ENCODE peak calls at places on chromosome 1, in six cellular contexts. F is tibial artery, E is neural progenitor cell, S is colonic mucosa, H is fibroblast of mammary gland, Z is fibroblast of pulmonary artery. O is an unnamed sample.

GRCh38 chr1:181583598-181583997 is 100.3 kb downstream of the CACNA1E start:
- DNase-seq in Z (no peak), E (peak; percentile 23), S (peak; percentile 23), H (no peak), F (no peak), O (no peak)

GRCh38 chr1:26021647-26022403 is at the start of gene EXTL1:
- DNase-seq in S (no peak), H (no peak), Z (no peak), E (peak; percentile 91), F (no peak), O (peak; percentile 39)

GRCh38 chr1:209556159-209556690 is 27.3 kb upstream of the CAMK1G start:
- DNase-seq in E (peak; percentile 47), H (no peak), S (no peak), Z (no peak), F (no peak), O (no peak)

GRCh38 chr1:8649027-8649426 is 168.4 kb downstream of the RERE start:
- DNase-seq in E (no peak), Z (no peak), S (no peak), F (no peak), H (no peak), O (no peak)

GRCh38 chr1:38029081-38029681 is 16.6 kb downstream of the UTP11 start:
- DNase-seq in Z (peak; percentile 38), F (no peak), H (peak; percentile 44), S (no peak), E (peak; percentile 90), O (no peak)

GRCh38 chr1:7221823-7222462 is 436.7 kb downstream of the CAMTA1 start:
- DNase-seq in E (no peak), S (peak; percentile 7), F (no peak), H (peak; percentile 33), Z (no peak), O (peak; percentile 53)

GRCh38 chr1:216464489-216464888 is 41.2 kb upstream of the USH2A start:
- DNase-seq in Z (peak; percentile 78), S (no peak), F (no peak), E (no peak), H (peak; percentile 90), O (peak; percentile 95)

GRCh38 chr1:241499910-241500309 is 19.6 kb downstream of the FH start:
- DNase-seq in Z (peak; percentile 71), S (no peak), E (peak; percentile 50), H (peak; percentile 75), F (no peak), O (peak; percentile 44)

GRCh38 chr1:212908971-212909370 is 41.4 kb upstream of the VASH2 start:
- DNase-seq in S (no peak), Z (no peak), E (no peak), F (no peak), H (no peak), O (no peak)

GRCh38 chr1:224203243-224204016 is 20.4 kb downstream of the DEGS1 start:
- DNase-seq in E (peak; percentile 35), H (peak; percentile 81), F (peak; percentile 82), Z (peak; percentile 29), S (peak; percentile 26), O (peak; percentile 43)

GRCh38 chr1:245234217-245235120 is 79.7 kb downstream of the KIF26B start:
- DNase-seq in H (no peak), S (no peak), Z (no peak), E (peak; percentile 87), F (no peak), O (no peak)

GRCh38 chr1:39646232-39647081 is 7.0 kb upstream of the HEYL start:
- DNase-seq in Z (peak; percentile 73), S (peak; percentile 24), F (peak; percentile 85), E (peak; percentile 71), H (peak; percentile 91), O (peak; percentile 35)

GRCh38 chr1:165342588-165342987 is 13.9 kb downstream of the LMX1A start:
- DNase-seq in S (no peak), H (no peak), E (no peak), Z (no peak), F (no peak), O (no peak)

GRCh38 chr1:32775640-32776337 is 41.4 kb downstream of the YARS1 start:
- DNase-seq in H (peak; percentile 82), F (no peak), E (no peak), Z (no peak), S (no peak), O (peak; percentile 17)

GRCh38 chr1:31570228-31570627 is 6.1 kb upstream of the TINAGL1 start:
- DNase-seq in S (peak; percentile 16), Z (no peak), H (no peak), F (no peak), E (no peak), O (no peak)
- TF ChIP-seq CTCF in S (no peak), Z (no peak), H (no peak), F (no peak), E (no peak), O (no peak)

DNA sequence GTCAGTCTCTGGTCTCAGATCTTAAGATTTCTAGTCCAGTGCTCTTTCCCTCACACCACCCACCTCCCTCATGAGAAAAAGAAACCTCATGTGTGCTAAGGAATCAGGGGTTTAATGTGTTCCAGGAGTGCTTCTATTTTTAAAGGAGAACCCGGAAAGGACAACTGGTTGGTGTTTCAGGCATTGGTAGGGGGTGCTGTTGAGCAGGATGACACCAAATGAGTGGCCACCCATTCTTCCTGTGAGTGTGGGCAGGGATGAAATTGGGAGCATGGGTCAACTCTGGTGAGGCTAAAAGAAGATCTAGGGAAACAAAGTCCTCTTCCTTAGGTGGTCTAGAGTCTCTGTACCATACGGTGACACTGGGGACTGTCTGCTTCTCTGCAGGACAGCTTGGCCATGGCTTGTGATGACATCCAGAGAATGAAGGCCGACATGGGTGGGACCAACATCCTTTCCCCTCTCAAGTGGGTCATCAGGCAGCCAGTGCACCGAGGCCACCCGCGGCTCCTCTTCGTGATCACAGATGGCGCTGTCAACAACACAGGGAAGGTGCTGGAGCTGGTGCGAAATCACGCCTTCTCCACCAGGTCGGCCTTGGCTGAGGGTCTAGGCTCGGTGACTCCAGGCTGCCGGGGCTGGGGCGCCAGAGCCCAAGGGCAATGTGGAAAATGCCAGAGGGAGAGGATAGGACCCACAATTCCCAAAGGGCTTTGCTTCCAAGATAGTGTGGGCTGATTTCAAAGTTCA is 39.3 kb downstream of the VWA5B1 start:
- DNase-seq in S (no peak), Z (no peak), F (no peak), E (no peak), H (peak; percentile 15), O (no peak)
- TF ChIP-seq CTCF in S (no peak), Z (peak; percentile 18), F (no peak), E (peak; percentile 42), H (peak; percentile 39), O (peak; percentile 46)

DNA sequence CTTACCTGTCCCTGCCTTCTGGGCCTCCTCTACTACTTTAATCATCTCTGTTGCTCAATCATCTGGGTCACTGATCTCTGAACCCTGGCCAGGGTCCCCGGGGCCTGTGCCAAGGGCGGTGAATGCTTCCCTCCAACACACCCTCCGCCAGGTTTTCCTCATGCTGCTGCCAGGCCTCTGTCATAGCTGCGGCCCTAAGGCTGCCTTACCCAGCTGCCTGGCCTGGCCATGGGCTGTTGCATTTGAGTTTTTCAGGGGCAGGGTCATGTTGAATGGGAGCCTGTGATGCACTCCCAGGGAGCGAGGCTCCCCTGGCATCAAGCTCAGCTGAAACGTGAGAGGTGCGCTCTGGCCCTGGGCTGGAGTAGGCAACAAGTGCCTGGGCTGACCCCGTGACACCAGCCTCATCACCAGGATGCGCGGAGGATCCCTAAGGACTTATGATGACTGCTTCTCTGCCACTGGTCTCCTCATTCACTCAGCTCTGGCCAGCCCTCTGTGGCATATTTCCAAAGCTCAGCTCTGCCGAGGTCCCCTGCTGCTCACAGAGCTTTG is 7.6 kb downstream of the EDN2 start:
- DNase-seq in H (no peak), S (peak; percentile 91), Z (no peak), E (no peak), F (no peak), O (no peak)
- TF ChIP-seq CTCF in H (no peak), S (no peak), Z (no peak), E (no peak), F (no peak), O (no peak)

DNA sequence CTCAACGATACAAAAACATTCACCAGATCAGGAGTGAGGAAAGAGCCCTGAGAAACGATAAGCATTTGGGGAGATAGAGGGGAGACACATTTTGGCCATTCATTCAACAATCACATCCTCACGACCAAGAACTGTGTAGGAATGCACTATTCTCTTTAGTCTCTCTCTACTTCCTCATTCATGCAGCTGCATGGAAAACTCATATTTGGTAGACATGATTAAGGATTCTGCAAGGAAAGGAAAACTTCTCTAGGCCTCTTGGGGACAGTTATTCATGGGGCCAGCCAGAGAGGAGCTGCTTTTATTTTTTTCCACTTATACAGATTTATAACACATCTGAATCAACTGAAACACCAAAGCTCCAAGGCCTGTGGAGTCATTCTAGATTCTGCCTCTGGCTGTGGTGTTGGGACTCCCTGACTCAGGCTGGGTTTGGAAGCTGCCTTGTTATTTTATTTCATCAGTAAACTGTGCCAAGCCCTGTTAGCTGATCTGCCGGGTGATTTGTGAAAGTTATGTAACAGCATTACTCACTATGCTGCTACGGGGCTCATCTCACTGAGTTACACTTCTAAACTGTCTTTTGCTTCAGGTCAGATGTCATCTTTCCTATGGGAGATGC is 83.8 kb upstream of the EDEM3 start:
- DNase-seq in F (peak; percentile 88), S (peak; percentile 40), H (peak; percentile 99), E (no peak), Z (peak; percentile 86), O (peak; percentile 97)
- TF ChIP-seq CTCF in F (no peak), S (no peak), H (no peak), E (no peak), Z (no peak), O (no peak)

GRCh38 chr1:1680912-1681273 is 11.7 kb downstream of the SLC35E2B start:
- DNase-seq in F (peak; percentile 40), Z (no peak), E (no peak), H (peak; percentile 14), S (peak; percentile 52), O (no peak)

GRCh38 chr1:1680031-1680911 is 12.3 kb downstream of the SLC35E2B start:
- DNase-seq in S (no peak), E (no peak), Z (no peak), F (peak; percentile 34), H (no peak), O (no peak)

GRCh38 chr1:1677718-1678580 is 14.6 kb downstream of the SLC35E2B start:
- DNase-seq in H (no peak), E (no peak), S (peak; percentile 47), F (peak; percentile 60), Z (no peak), O (no peak)

GRCh38 chr1:1683104-1683905 is 9.3 kb downstream of the SLC35E2B start:
- DNase-seq in E (peak; percentile 16), Z (no peak), F (no peak), H (no peak), S (no peak), O (no peak)

DNA sequence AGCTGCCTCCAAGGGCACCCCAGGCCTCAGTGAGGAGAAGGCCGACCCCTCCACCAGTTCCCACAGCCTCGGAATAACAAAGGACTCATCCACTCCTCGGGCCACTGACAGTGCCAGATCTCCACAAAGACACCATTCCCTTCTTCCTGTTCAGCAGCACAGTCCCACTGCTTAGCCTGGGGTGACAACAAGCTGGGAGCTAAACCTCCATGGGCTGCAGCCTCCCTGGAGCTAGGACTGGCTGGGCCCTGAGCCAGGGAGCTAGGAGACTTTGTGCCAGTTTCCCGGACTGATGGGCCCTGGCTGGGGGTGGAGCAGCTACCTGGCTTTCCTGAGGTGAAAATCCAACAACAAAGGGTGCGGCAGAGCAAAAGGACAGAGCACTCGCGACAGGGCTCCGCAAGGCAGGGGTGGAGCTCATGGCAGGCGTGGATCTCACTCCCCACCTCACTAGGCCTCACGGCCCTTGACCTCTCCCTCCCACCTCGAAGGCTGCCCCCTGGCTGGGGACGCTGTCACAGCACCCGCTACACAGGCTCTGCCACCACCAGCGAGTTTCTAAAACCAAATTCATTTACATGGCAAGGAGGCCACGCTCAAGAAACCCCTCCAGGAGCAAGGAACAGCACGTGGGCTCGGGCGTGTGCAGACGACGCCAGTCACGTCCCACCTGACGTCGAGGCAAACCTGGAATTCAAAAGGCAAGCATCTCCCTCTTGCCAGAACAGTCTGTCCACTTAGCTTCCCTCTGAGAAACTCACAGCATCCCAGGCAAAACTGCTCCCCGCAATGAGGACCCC is 13.8 kb downstream of the SLC35E2B start:
- DNase-seq in F (peak; percentile 48), H (peak; percentile 18), Z (no peak), S (peak; percentile 93), E (no peak), O (no peak)
- TF ChIP-seq CTCF in F (no peak), H (peak; percentile 42), Z (peak; percentile 19), S (peak; percentile 37), E (peak; percentile 24), O (no peak)

O was measured in HFFc6.